ENCODE peak calls at places on chromosomes 13 and 19, in five cellular contexts. One of them, this sample, is unnamed.

GRCh38 chr13:65461590-65461989 is 1768.5 kb downstream of the PCDH9 start:
- DNase-seq in foreskin fibroblast: peak
- DNase-seq in CD8-positive, alpha-beta T cell: no peak
- DNase-seq in heart left ventricle: no peak
- DNase-seq in pancreas: no peak
- DNase-seq in this sample: peak

GRCh38 chr13:30998548-30999140 is 66.2 kb downstream of the TEX26 start:
- DNase-seq in foreskin fibroblast: peak
- DNase-seq in CD8-positive, alpha-beta T cell: no peak
- DNase-seq in heart left ventricle: no peak
- DNase-seq in pancreas: no peak
- DNase-seq in this sample: peak

GRCh38 chr13:26112843-26113242 is 61.0 kb upstream of the SHISA2 start:
- DNase-seq in foreskin fibroblast: no peak
- DNase-seq in CD8-positive, alpha-beta T cell: no peak
- DNase-seq in heart left ventricle: no peak
- DNase-seq in pancreas: no peak
- DNase-seq in this sample: no peak

GRCh38 chr13:110915874-110916670 is 1.2 kb upstream of the ANKRD10 start:
- DNase-seq in foreskin fibroblast: peak
- DNase-seq in CD8-positive, alpha-beta T cell: no peak
- DNase-seq in heart left ventricle: no peak
- DNase-seq in pancreas: no peak
- DNase-seq in this sample: peak

GRCh38 chr13:72556945-72557344 is 170.5 kb downstream of the MZT1 start:
- DNase-seq in foreskin fibroblast: no peak
- DNase-seq in CD8-positive, alpha-beta T cell: no peak
- DNase-seq in heart left ventricle: no peak
- DNase-seq in pancreas: no peak
- DNase-seq in this sample: no peak

GRCh38 chr13:36298535-36299068 is 988 bp upstream of the CCDC169 start:
- DNase-seq in foreskin fibroblast: no peak
- DNase-seq in CD8-positive, alpha-beta T cell: no peak
- DNase-seq in heart left ventricle: no peak
- DNase-seq in pancreas: no peak
- DNase-seq in this sample: no peak

GRCh38 chr19:38294090-38294489 is 10.0 kb upstream of the C19orf33 start:
- DNase-seq in foreskin fibroblast: no peak
- DNase-seq in CD8-positive, alpha-beta T cell: no peak
- DNase-seq in heart left ventricle: no peak
- DNase-seq in pancreas: no peak
- DNase-seq in this sample: no peak

GRCh38 chr13:91767681-91768080 is 369.3 kb downstream of the GPC5 start:
- DNase-seq in foreskin fibroblast: no peak
- DNase-seq in CD8-positive, alpha-beta T cell: no peak
- DNase-seq in heart left ventricle: no peak
- DNase-seq in pancreas: no peak
- DNase-seq in this sample: no peak

GRCh38 chr13:41603917-41604316 is 146.6 kb downstream of the RGCC start:
- DNase-seq in foreskin fibroblast: peak
- DNase-seq in CD8-positive, alpha-beta T cell: no peak
- DNase-seq in heart left ventricle: no peak
- DNase-seq in pancreas: peak
- DNase-seq in this sample: peak

GRCh38 chr13:94154362-94154761 is 325.1 kb downstream of the DCT start:
- DNase-seq in foreskin fibroblast: peak
- DNase-seq in CD8-positive, alpha-beta T cell: no peak
- DNase-seq in heart left ventricle: no peak
- DNase-seq in pancreas: peak
- DNase-seq in this sample: peak

GRCh38 chr19:8221161-8221560 is 12.0 kb downstream of the CERS4 start:
- DNase-seq in foreskin fibroblast: no peak
- DNase-seq in CD8-positive, alpha-beta T cell: no peak
- DNase-seq in heart left ventricle: no peak
- DNase-seq in pancreas: no peak
- DNase-seq in this sample: no peak

GRCh38 chr19:51552996-51553725 is 17.9 kb upstream of the ZNF175 start:
- DNase-seq in foreskin fibroblast: peak
- DNase-seq in CD8-positive, alpha-beta T cell: no peak
- DNase-seq in heart left ventricle: peak
- DNase-seq in pancreas: peak
- DNase-seq in this sample: peak

DNA sequence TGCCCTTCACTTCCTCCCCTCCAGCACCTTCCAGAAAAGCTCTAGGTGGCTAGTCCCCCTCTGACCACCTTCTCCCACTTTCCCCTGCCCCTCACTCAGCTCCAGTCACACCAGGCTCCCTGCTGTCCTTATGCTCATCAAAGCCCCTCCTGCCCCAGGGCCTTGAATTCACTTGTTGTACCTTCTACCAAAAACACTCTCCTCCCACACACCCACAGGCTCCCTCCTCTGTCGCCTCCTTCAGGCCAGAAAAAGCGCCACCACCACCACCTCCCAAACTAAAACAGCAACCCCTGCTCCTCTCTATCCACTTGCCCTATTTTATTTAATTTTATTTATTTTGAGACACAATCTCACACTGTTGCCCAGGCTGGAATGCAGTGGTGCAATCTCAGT is 4.8 kb upstream of the CEACAM16 start:
- DNase-seq in foreskin fibroblast: no peak
- DNase-seq in CD8-positive, alpha-beta T cell: no peak
- DNase-seq in heart left ventricle: no peak
- DNase-seq in pancreas: no peak
- DNase-seq in this sample: no peak
- TF ChIP-seq CTCF in foreskin fibroblast: peak
- TF ChIP-seq CTCF in CD8-positive, alpha-beta T cell: no peak
- TF ChIP-seq CTCF in heart left ventricle: no peak
- TF ChIP-seq CTCF in pancreas: no peak
- TF ChIP-seq CTCF in this sample: peak

GRCh38 chr13:38303816-38304215 is 45.8 kb upstream of the UFM1 start:
- DNase-seq in foreskin fibroblast: no peak
- DNase-seq in CD8-positive, alpha-beta T cell: no peak
- DNase-seq in heart left ventricle: no peak
- DNase-seq in pancreas: no peak
- DNase-seq in this sample: no peak
- H3K4me3 ChIP-seq in foreskin fibroblast: no peak
- H3K4me3 ChIP-seq in CD8-positive, alpha-beta T cell: no peak
- H3K4me3 ChIP-seq in heart left ventricle: no peak
- H3K4me3 ChIP-seq in pancreas: no peak
- H3K4me3 ChIP-seq in this sample: no peak

GRCh38 chr19:46599716-46600392 is 1.3 kb upstream of the CALM3 start:
- DNase-seq in foreskin fibroblast: no peak
- DNase-seq in CD8-positive, alpha-beta T cell: no peak
- DNase-seq in heart left ventricle: no peak
- DNase-seq in pancreas: peak
- DNase-seq in this sample: no peak
- TF ChIP-seq CTCF in foreskin fibroblast: no peak
- TF ChIP-seq CTCF in CD8-positive, alpha-beta T cell: no peak
- TF ChIP-seq CTCF in heart left ventricle: no peak
- TF ChIP-seq CTCF in pancreas: no peak
- TF ChIP-seq CTCF in this sample: no peak

GRCh38 chr19:42313840-42314755 is 989 bp downstream of the TMEM145 start:
- DNase-seq in foreskin fibroblast: no peak
- DNase-seq in CD8-positive, alpha-beta T cell: no peak
- DNase-seq in heart left ventricle: no peak
- DNase-seq in pancreas: no peak
- DNase-seq in this sample: no peak

GRCh38 chr19:42313096-42313839 is at the start of gene TMEM145:
- DNase-seq in foreskin fibroblast: no peak
- DNase-seq in CD8-positive, alpha-beta T cell: no peak
- DNase-seq in heart left ventricle: peak
- DNase-seq in pancreas: peak
- DNase-seq in this sample: no peak

GRCh38 chr19:42311612-42312160 is 1.4 kb upstream of the TMEM145 start:
- DNase-seq in foreskin fibroblast: no peak
- DNase-seq in CD8-positive, alpha-beta T cell: no peak
- DNase-seq in heart left ventricle: no peak
- DNase-seq in pancreas: no peak
- DNase-seq in this sample: no peak

GRCh38 chr19:42315024-42315423 is 1.9 kb downstream of the TMEM145 start:
- DNase-seq in foreskin fibroblast: no peak
- DNase-seq in CD8-positive, alpha-beta T cell: no peak
- DNase-seq in heart left ventricle: no peak
- DNase-seq in pancreas: no peak
- DNase-seq in this sample: no peak

GRCh38 chr19:42312370-42312769 is 739 bp upstream of the TMEM145 start:
- DNase-seq in foreskin fibroblast: no peak
- DNase-seq in CD8-positive, alpha-beta T cell: no peak
- DNase-seq in heart left ventricle: no peak
- DNase-seq in pancreas: no peak
- DNase-seq in this sample: no peak
- H3K4me3 ChIP-seq in foreskin fibroblast: no peak
- H3K4me3 ChIP-seq in CD8-positive, alpha-beta T cell: no peak
- H3K4me3 ChIP-seq in heart left ventricle: no peak
- H3K4me3 ChIP-seq in pancreas: no peak
- H3K4me3 ChIP-seq in this sample: no peak

GRCh38 chr19:13342672-13343071 is 163.6 kb downstream of the CACNA1A start:
- DNase-seq in foreskin fibroblast: no peak
- DNase-seq in CD8-positive, alpha-beta T cell: no peak
- DNase-seq in heart left ventricle: no peak
- DNase-seq in pancreas: no peak
- DNase-seq in this sample: no peak
- TF ChIP-seq CTCF in foreskin fibroblast: no peak
- TF ChIP-seq CTCF in CD8-positive, alpha-beta T cell: no peak
- TF ChIP-seq CTCF in heart left ventricle: no peak
- TF ChIP-seq CTCF in pancreas: no peak
- TF ChIP-seq CTCF in this sample: no peak

DNA sequence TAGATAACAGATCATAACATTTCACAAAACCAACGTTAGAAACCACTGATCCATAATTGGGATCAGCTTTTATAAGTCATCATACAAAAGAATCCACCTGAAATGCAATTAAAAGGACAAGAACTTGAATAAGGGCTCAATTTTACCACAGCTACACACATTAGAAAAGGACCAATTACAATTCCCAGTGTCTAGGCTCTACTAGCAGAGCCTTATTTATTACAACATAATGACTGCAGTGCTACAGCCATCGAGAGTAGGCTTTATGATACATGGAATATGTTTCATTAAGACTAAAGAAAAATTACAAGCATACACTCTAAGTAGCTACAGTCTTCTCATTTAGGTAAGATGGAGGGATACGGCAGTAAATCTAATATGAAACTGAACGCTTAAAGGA is 2.9 kb downstream of the RBM26 start:
- DNase-seq in foreskin fibroblast: no peak
- DNase-seq in CD8-positive, alpha-beta T cell: no peak
- DNase-seq in heart left ventricle: no peak
- DNase-seq in pancreas: no peak
- DNase-seq in this sample: no peak
- H3K4me3 ChIP-seq in foreskin fibroblast: no peak
- H3K4me3 ChIP-seq in CD8-positive, alpha-beta T cell: peak
- H3K4me3 ChIP-seq in heart left ventricle: peak
- H3K4me3 ChIP-seq in pancreas: peak
- H3K4me3 ChIP-seq in this sample: no peak

This sample was measured in astrocyte of the spinal cord.